ENCODE peak calls at places on chromosomes 12 and 14, in four cellular contexts. U, Q, C and S are unnamed samples.
A peak's percentile ranks its signal among the peaks of the same experiment; 100 is the strongest.

GRCh38 chr12:106131671-106132070 is 7.1 kb downstream of the NUAK1 start:
- DNase-seq in U (no peak), Q (no peak), C (no peak), S (no peak)

GRCh38 chr12:113088037-113088436 is 31.5 kb downstream of the DTX1 start:
- DNase-seq in U (no peak), Q (no peak), C (no peak), S (no peak)

GRCh38 chr12:40104461-40105264 is 1.2 kb downstream of the SLC2A13 start:
- DNase-seq in U (no peak), Q (peak; percentile 51), C (no peak), S (no peak)

GRCh38 chr12:6688543-6688999 is 604 bp downstream of the ZNF384 start:
- DNase-seq in U (peak; percentile 63), Q (no peak), C (no peak), S (peak; percentile 67)

GRCh38 chr12:91766454-91766853 is 379.2 kb downstream of the BTG1 start:
- DNase-seq in U (no peak), Q (no peak), C (no peak), S (no peak)

GRCh38 chr14:96284430-96284829 is 28.4 kb downstream of the BDKRB1 start:
- DNase-seq in U (no peak), Q (no peak), C (no peak), S (no peak)

GRCh38 chr12:120978296-120979219 is at the start of gene HNF1A:
- DNase-seq in U (no peak), Q (no peak), C (no peak), S (no peak)

GRCh38 chr12:123714302-123714627 is 2.1 kb downstream of the ATP6V0A2 start:
- DNase-seq in U (no peak), Q (no peak), C (no peak), S (no peak)

GRCh38 chr12:117165342-117165741 is 24.9 kb downstream of the FBXO21 start:
- DNase-seq in U (no peak), Q (no peak), C (no peak), S (no peak)

GRCh38 chr12:115506822-115507629 is 770.5 kb downstream of the MED13L start:
- DNase-seq in U (no peak), Q (no peak), C (no peak), S (no peak)

GRCh38 chr14:48584031-48584430 is 908.6 kb upstream of the MDGA2 start:
- DNase-seq in U (no peak), Q (no peak), C (no peak), S (no peak)

GRCh38 chr12:50581226-50582184 is 76.7 kb downstream of the DIP2B start:
- DNase-seq in U (no peak), Q (no peak), C (no peak), S (no peak)

GRCh38 chr12:48907243-48907642 is 18.0 kb downstream of the FKBP11 start:
- DNase-seq in U (no peak), Q (no peak), C (no peak), S (no peak)

GRCh38 chr14:100604126-100604501 is 16.9 kb upstream of the BEGAIN start:
- DNase-seq in U (no peak), Q (no peak), C (no peak), S (no peak)

GRCh38 chr14:73665130-73665529 is 20.3 kb downstream of the DNAL1 start:
- DNase-seq in U (no peak), Q (no peak), C (no peak), S (no peak)

GRCh38 chr14:63438065-63438757 is 105.0 kb downstream of the PPP2R5E start:
- DNase-seq in U (peak; percentile 7), Q (peak; percentile 77), C (no peak), S (peak; percentile 35)

GRCh38 chr12:27906658-27907473 is 65.7 kb downstream of the PTHLH start:
- DNase-seq in U (no peak), Q (no peak), C (no peak), S (no peak)

GRCh38 chr12:58665375-58665774 is 254.9 kb downstream of the LRIG3 start:
- DNase-seq in U (no peak), Q (no peak), C (no peak), S (no peak)

GRCh38 chr12:92297932-92298681 is 152.5 kb upstream of the BTG1 start:
- DNase-seq in U (peak; percentile 11), Q (no peak), C (no peak), S (no peak)

GRCh38 chr14:90428676-90429075 is 31.8 kb downstream of the CALM1 start:
- DNase-seq in U (no peak), Q (no peak), C (no peak), S (no peak)

GRCh38 chr14:99602054-99602787 is 1.8 kb downstream of the CCDC85C start:
- DNase-seq in U (no peak), Q (no peak), C (peak; percentile 28), S (no peak)

GRCh38 chr12:70692681-70693288 is 55.6 kb upstream of the PTPRB start:
- DNase-seq in U (no peak), Q (no peak), C (no peak), S (no peak)

GRCh38 chr12:56260921-56261320 is 2.7 kb upstream of the ANKRD52 start:
- DNase-seq in U (no peak), Q (no peak), C (no peak), S (no peak)

GRCh38 chr12:3455312-3455711 is 35.7 kb upstream of the PRMT8 start:
- DNase-seq in U (no peak), Q (no peak), C (no peak), S (no peak)

GRCh38 chr14:34247605-34248004 is 214.4 kb downstream of the SPTSSA start:
- DNase-seq in U (no peak), Q (no peak), C (no peak), S (no peak)

GRCh38 chr14:90461425-90461824 is 64.6 kb downstream of the CALM1 start:
- DNase-seq in U (no peak), Q (no peak), C (no peak), S (no peak)

GRCh38 chr12:67794151-67794550 is 145.6 kb downstream of the DYRK2 start:
- DNase-seq in U (no peak), Q (no peak), C (no peak), S (no peak)

GRCh38 chr12:51752490-51752889 is 96.0 kb downstream of the FIGNL2 start:
- DNase-seq in U (no peak), Q (no peak), C (peak; percentile 44), S (peak; percentile 62)

GRCh38 chr14:22521449-22522239 is 67.4 kb downstream of the DAD1 start:
- DNase-seq in U (no peak), Q (no peak), C (no peak), S (no peak)

GRCh38 chr14:74508844-74509428 is 15.4 kb downstream of the ISCA2 start:
- DNase-seq in U (no peak), Q (no peak), C (no peak), S (peak; percentile 2)

GRCh38 chr14:103207038-103207403 is 83.8 kb downstream of the TNFAIP2 start:
- DNase-seq in U (no peak), Q (peak; percentile 68), C (peak; percentile 54), S (peak; percentile 57)

GRCh38 chr12:116216022-116216756 is 61.3 kb downstream of the MED13L start:
- DNase-seq in U (no peak), Q (no peak), C (no peak), S (no peak)

GRCh38 chr12:106254724-106255123 is 6.9 kb upstream of the CKAP4 start:
- DNase-seq in U (no peak), Q (no peak), C (no peak), S (no peak)

GRCh38 chr12:89525824-89526770 is at the start of gene POC1B:
- DNase-seq in U (peak; percentile 78), Q (peak; percentile 61), C (peak; percentile 83), S (peak; percentile 41)

GRCh38 chr12:122681814-122682213 is 21.3 kb downstream of the HCAR2 start:
- DNase-seq in U (no peak), Q (no peak), C (no peak), S (no peak)

GRCh38 chr14:51846631-51847488 is 13.6 kb upstream of the GNG2 start:
- DNase-seq in U (peak; percentile 90), Q (no peak), C (peak; percentile 35), S (no peak)

GRCh38 chr12:122908915-122909314 is 13.0 kb upstream of the VPS37B start:
- DNase-seq in U (no peak), Q (no peak), C (no peak), S (no peak)

DNA sequence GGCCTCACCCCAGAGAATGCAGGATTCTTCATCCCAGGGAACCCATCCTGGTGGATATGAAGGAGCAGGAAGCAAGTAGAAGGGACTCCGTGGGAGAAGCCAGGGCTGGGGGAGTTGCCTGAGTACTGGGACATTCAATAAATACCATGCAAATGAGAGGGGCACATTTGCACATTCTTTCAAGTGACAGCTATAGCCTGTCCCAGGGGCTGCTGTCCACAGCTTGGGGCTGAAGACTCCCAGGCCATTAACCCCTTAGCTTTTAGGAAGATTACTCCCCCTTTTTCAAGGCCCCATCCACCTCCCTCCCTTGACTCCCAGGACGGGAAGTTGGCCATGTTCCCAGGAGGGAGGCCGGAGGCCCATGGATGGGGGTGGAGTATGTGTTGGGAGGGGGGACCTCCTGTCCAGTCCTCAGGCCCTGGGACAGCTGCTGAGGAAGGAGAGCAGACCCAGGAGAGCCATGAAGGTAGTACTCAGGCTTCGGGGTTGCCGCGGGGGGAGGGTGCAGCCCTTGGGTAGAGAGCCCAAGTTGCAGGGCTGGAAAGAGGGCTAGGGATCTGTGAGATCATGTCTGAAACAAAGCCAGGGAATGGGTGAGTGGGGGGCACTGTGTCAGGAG is 974 bp upstream of the TNS2 start:
- DNase-seq in U (no peak), Q (peak; percentile 39), C (peak; percentile 51), S (no peak)
- TF ChIP-seq CTCF in U (no peak), Q (no peak), C (no peak), S (no peak)

DNA sequence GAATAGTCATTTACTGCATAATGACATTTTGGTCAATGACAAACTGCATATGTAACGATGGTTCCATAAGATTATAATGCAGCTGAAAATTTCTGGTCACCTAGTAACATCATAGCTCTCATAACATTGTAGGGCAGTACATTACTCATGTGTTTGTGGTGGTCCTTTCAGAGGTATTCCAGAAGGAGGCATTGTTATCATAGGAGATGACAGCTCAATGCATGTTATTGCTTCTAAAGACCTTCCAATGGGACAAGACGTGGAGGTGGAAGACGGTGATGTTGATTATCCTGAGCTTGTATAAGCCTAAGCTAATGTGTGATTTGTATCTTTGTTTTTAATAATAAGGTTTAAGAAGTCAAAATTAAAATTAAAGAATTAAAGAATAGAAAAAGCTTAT is 43.8 kb upstream of the TSPAN11 start:
- DNase-seq in U (no peak), Q (no peak), C (no peak), S (no peak)
- TF ChIP-seq CTCF in U (no peak), Q (no peak), C (no peak), S (no peak)

GRCh38 chr12:108082506-108082905 is 46.6 kb upstream of the WSCD2 start:
- DNase-seq in U (no peak), Q (no peak), C (no peak), S (no peak)

GRCh38 chr12:108080363-108080762 is 48.7 kb upstream of the WSCD2 start:
- DNase-seq in U (no peak), Q (no peak), C (no peak), S (no peak)

GRCh38 chr12:108078428-108078827 is 50.7 kb upstream of the WSCD2 start:
- DNase-seq in U (no peak), Q (no peak), C (no peak), S (no peak)

DNA sequence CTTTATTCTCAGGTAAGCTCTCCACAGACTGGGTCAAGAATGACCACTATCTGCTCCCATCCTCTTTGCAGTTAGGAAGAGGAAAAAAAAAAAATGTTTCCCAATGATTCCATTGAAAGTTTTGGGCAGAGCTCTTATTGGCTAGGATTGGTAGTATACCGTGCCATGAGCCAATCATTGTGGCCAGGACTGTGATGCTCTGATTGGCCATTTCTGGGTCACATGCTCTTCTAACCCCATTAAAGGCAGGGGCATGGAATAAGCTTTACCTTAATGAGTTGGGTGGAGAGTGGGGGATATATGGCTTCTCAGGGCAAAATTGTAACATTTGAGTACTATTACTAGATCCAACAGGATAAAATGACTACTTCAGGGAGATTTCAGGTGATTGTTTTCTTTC is 49.4 kb upstream of the WSCD2 start:
- DNase-seq in U (no peak), Q (no peak), C (no peak), S (no peak)
- TF ChIP-seq CTCF in U (no peak), Q (no peak), C (no peak), S (no peak)

GRCh38 chr12:65121049-65121955 is at the start of gene WIF1:
- DNase-seq in U (peak; percentile 50), Q (no peak), C (peak; percentile 63), S (no peak)
- TF ChIP-seq CTCF in U (peak; percentile 59), Q (no peak), C (peak; percentile 58), S (no peak)